ENCODE peak calls at places on chromosomes 6 and 20, in six cellular contexts. C is lower lobe of right lung, G is HL-60, T is fibroblast of pulmonary artery, N is adrenal gland, E is endodermal cell. V is an unnamed sample.
A peak's percentile ranks its signal among the peaks of the same experiment; 100 is the strongest.

GRCh38 chr6:33271098-33271607 is 523 bp downstream of the VPS52 start:
- DNase-seq in E (no peak), G (no peak), T (peak; percentile 24), C (no peak), N (no peak), V (no peak)

GRCh38 chr6:147117009-147117408 is 87.2 kb upstream of the STXBP5 start:
- DNase-seq in G (no peak), C (no peak), E (no peak), T (no peak), N (no peak), V (no peak)

GRCh38 chr6:106553440-106553839 is 75.9 kb downstream of the RTN4IP1 start:
- DNase-seq in E (no peak), C (no peak), N (no peak), G (no peak), T (no peak), V (no peak)

GRCh38 chr6:28295326-28295725 is 14.0 kb downstream of the PGBD1 start:
- DNase-seq in E (no peak), G (no peak), C (no peak), N (no peak), T (no peak), V (no peak)

GRCh38 chr6:139166238-139166955 is 31.5 kb downstream of the HECA start:
- DNase-seq in C (no peak), N (no peak), T (no peak), E (no peak), G (no peak), V (no peak)

GRCh38 chr6:11536795-11537194 is 754 bp upstream of the TMEM170B start:
- DNase-seq in G (no peak), T (no peak), N (peak; percentile 26), E (peak; percentile 81), C (peak; percentile 46), V (peak; percentile 4)

GRCh38 chr20:16397053-16397452 is 176.2 kb downstream of the KIF16B start:
- DNase-seq in E (no peak), T (peak; percentile 46), C (no peak), N (no peak), G (no peak), V (no peak)

GRCh38 chr6:24926639-24927038 is 9.1 kb downstream of the RIPOR2 start:
- DNase-seq in C (no peak), E (no peak), T (no peak), G (no peak), N (no peak), V (no peak)

GRCh38 chr6:124924333-124924759 is 37.9 kb upstream of the RNF217 start:
- DNase-seq in T (no peak), N (no peak), C (no peak), G (no peak), E (no peak), V (no peak)

GRCh38 chr20:9615766-9616454 is 101.5 kb downstream of the LAMP5 start:
- DNase-seq in G (peak; percentile 41), E (no peak), T (no peak), N (no peak), C (no peak), V (no peak)

GRCh38 chr20:38202982-38203293 is 37.9 kb upstream of the TGM2 start:
- DNase-seq in N (no peak), G (no peak), C (no peak), E (peak; percentile 34), T (no peak), V (no peak)

GRCh38 chr6:166629628-166630027 is 2.6 kb upstream of the RPS6KA2 start:
- DNase-seq in T (peak; percentile 38), G (no peak), E (no peak), N (no peak), C (no peak), V (no peak)

GRCh38 chr6:168962886-168963285 is 290.8 kb downstream of the THBS2 start:
- DNase-seq in G (no peak), T (peak; percentile 45), C (no peak), E (no peak), N (no peak), V (no peak)

GRCh38 chr6:52759085-52759484 is 4.2 kb downstream of the GSTA2 start:
- DNase-seq in C (no peak), N (no peak), T (peak; percentile 15), G (no peak), E (no peak), V (no peak)

GRCh38 chr20:45835230-45836224 is 1.9 kb downstream of the SNX21 start:
- DNase-seq in G (no peak), N (peak; percentile 61), T (peak; percentile 30), C (no peak), E (no peak), V (no peak)

GRCh38 chr20:4585758-4586157 is 136.0 kb upstream of the PRND start:
- DNase-seq in E (no peak), G (no peak), C (no peak), N (no peak), T (no peak), V (no peak)

GRCh38 chr20:4585104-4585753 is 136.5 kb upstream of the PRND start:
- DNase-seq in N (no peak), G (no peak), C (no peak), E (no peak), T (no peak), V (no peak)

GRCh38 chr20:4578375-4578774 is 143.3 kb upstream of the PRND start:
- DNase-seq in N (no peak), G (no peak), E (no peak), T (no peak), C (no peak), V (no peak)

DNA sequence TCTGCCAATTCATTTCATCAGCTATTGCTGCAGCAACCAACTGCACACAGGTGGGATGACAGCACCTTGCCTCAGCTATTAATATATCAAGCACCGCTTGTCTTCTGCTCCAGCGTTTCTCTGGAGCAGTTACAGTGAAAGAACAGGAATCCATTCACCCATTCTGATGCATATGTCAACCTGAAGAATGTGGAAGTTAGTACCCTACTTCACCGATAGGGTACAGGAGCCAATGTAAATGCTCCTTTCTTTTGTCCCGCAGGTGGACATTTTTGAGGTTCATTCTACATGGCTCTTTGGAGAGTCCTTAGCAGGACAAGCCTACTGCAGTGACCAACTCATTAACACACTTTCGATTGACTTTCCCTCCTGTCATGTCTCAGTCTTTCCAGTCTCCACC is 139.9 kb upstream of the PRND start:
- DNase-seq in T (no peak), G (no peak), E (no peak), N (no peak), C (no peak), V (no peak)
- TF ChIP-seq CTCF in T (no peak), G (no peak), E (peak; percentile 60), N (no peak), C (no peak), V (peak; percentile 49)

GRCh38 chr20:41357424-41358163 is 9.0 kb downstream of the EMILIN3 start:
- DNase-seq in C (no peak), G (no peak), T (no peak), N (no peak), E (no peak), V (no peak)
- TF ChIP-seq CTCF in C (no peak), G (no peak), T (no peak), N (no peak), E (peak; percentile 45), V (peak; percentile 18)

DNA sequence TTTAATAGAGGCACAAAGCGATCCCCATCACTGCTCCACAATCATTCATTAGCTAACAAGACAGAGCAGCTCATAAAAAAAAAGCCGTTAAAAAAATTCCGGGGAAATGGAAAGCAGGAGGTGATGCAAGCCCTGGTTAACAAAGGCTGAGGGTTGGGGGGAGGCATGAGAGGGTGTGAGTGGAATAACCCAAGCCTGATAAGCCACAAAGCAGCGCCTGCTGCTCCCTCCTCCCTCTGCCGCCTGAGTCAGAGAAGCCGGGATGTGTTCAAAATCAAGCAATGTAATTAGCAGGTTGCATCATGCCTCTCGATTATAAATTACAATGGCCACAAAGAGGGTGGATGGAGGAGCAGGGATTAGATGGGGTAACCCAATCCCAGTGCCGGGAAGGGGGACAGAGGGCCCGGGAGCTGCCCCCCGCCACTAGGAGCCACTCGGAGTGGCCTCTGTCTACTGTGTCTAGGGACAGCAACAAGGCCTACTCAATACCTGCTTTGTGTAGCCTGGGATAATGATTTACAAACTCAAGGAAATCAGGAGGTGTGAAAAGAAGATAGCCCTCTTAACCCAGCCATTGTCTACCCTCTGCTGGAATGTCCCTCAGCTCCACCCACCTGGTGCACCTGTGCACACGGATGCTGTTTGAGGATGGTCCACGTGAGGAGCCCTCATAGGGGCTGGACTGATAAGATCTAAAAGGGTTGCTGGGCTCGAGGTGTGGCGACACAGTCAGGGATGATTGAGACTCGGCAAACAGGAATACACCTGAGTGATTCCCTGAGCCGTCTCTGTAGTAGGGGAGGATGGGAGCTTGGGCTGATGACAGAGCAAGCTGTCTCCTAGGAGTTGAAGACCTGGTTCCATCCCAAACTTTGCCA is 156.9 kb downstream of the VEGFA start:
- DNase-seq in N (no peak), C (peak; percentile 57), G (peak; percentile 65), E (peak; percentile 93), T (peak; percentile 91), V (no peak)
- TF ChIP-seq CTCF in N (no peak), C (no peak), G (no peak), E (no peak), T (no peak), V (no peak)

DNA sequence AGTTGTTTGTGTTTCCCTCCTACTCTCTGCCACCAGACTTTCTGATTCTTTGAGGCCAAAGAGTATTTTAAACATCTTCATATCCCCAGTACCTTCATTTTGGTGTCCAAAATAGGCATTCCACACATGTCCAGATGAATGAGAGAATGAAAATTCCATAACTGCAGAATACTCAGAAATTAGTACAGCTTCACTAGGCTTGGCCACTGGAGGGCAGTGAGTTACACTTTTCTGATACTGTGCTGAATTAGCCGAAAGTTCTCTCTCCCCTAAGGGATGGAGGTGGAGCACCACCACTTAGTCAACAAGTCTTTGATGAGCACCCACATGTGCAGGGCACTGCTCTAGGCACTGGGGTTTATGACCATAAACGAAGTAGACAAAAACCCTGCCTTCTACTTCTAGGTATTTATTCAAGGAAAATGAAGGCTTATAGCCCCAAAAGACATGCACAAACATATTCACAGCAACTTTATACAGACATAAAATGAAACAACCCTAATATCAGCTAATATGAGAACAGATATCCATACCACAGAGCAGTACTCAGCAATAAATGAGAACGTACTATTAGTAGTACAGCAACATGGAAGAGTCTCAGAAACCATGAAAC is 46.1 kb upstream of the TMEM217 start:
- DNase-seq in E (no peak), C (no peak), T (peak; percentile 68), N (no peak), G (no peak), V (peak; percentile 8)
- TF ChIP-seq CTCF in E (peak; percentile 77), C (peak; percentile 34), T (peak; percentile 77), N (peak; percentile 47), G (peak; percentile 42), V (peak; percentile 34)

GRCh38 chr6:8743146-8743745 is 307.9 kb upstream of the SLC35B3 start:
- DNase-seq in G (no peak), T (no peak), C (no peak), N (no peak), E (no peak), V (no peak)
- TF ChIP-seq CTCF in G (peak; percentile 2), T (no peak), C (peak; percentile 17), N (peak; percentile 18), E (peak; percentile 17), V (no peak)